ENCODE peak calls at places on chromosomes 1 and 21, in six cellular contexts. Y, P, Z, H, I and F are unnamed samples.
A peak's percentile ranks its signal among the peaks of the same experiment; 100 is the strongest.

GRCh38 chr1:100265562-100265930 is 470 bp upstream of the RTCA start:
- DNase-seq in Y (no peak), P (no peak), Z (no peak), H (no peak), I (no peak), F (no peak)

GRCh38 chr21:14581902-14582457 is 35.9 kb upstream of the SAMSN1 start:
- DNase-seq in Y (peak; percentile 15), P (no peak), Z (no peak), H (no peak), I (no peak), F (no peak)

GRCh38 chr1:247104965-247105364 is 809 bp upstream of the ZNF669 start:
- DNase-seq in Y (no peak), P (no peak), Z (no peak), H (no peak), I (no peak), F (no peak)

GRCh38 chr1:28370220-28371010 is 875 bp downstream of the PHACTR4 start:
- DNase-seq in Y (peak; percentile 10), P (no peak), Z (peak; percentile 45), H (peak; percentile 16), I (peak; percentile 9), F (no peak)

GRCh38 chr1:168520052-168520751 is 23.6 kb downstream of the XCL2 start:
- DNase-seq in Y (no peak), P (no peak), Z (peak; percentile 69), H (no peak), I (no peak), F (no peak)

GRCh38 chr1:157369808-157370521 is 182.3 kb downstream of the FCRL5 start:
- DNase-seq in Y (peak; percentile 32), P (no peak), Z (peak; percentile 38), H (no peak), I (no peak), F (no peak)

GRCh38 chr21:33059319-33059894 is 10.5 kb upstream of the OLIG1 start:
- DNase-seq in Y (no peak), P (no peak), Z (no peak), H (no peak), I (no peak), F (no peak)

GRCh38 chr1:58325797-58326196 is 220.7 kb downstream of the OMA1 start:
- DNase-seq in Y (no peak), P (no peak), Z (no peak), H (no peak), I (no peak), F (peak; percentile 30)

GRCh38 chr1:33692216-33693188 is 171.4 kb upstream of the HMGB4 start:
- DNase-seq in Y (no peak), P (no peak), Z (no peak), H (no peak), I (no peak), F (no peak)

GRCh38 chr1:34984435-34985062 is 598 bp downstream of the TMEM35B start:
- DNase-seq in Y (peak; percentile 6), P (no peak), Z (no peak), H (peak; percentile 43), I (no peak), F (no peak)

GRCh38 chr1:55536466-55536865 is 321.3 kb upstream of the USP24 start:
- DNase-seq in Y (no peak), P (no peak), Z (no peak), H (no peak), I (no peak), F (no peak)

GRCh38 chr1:181583598-181583997 is 100.3 kb downstream of the CACNA1E start:
- DNase-seq in Y (no peak), P (no peak), Z (no peak), H (no peak), I (no peak), F (no peak)

GRCh38 chr1:55646181-55646580 is 431.0 kb upstream of the USP24 start:
- DNase-seq in Y (no peak), P (no peak), Z (no peak), H (no peak), I (no peak), F (no peak)

GRCh38 chr1:119964673-119965363 is 68.5 kb upstream of the ADAM30 start:
- DNase-seq in Y (no peak), P (no peak), Z (no peak), H (peak; percentile 36), I (no peak), F (no peak)

GRCh38 chr1:197210426-197210825 is 57.6 kb upstream of the CRB1 start:
- DNase-seq in Y (no peak), P (no peak), Z (no peak), H (no peak), I (no peak), F (no peak)

GRCh38 chr1:85407978-85408377 is 57.0 kb downstream of the DDAH1 start:
- DNase-seq in Y (no peak), P (no peak), Z (no peak), H (no peak), I (no peak), F (no peak)

GRCh38 chr1:1098656-1099425 is 17.0 kb downstream of the C1orf159 start:
- DNase-seq in Y (peak; percentile 47), P (no peak), Z (no peak), H (no peak), I (no peak), F (no peak)

GRCh38 chr21:34636961-34637360 is 22.0 kb upstream of the RCAN1 start:
- DNase-seq in Y (no peak), P (no peak), Z (no peak), H (no peak), I (no peak), F (no peak)

GRCh38 chr1:195520757-195521156 is 1087.5 kb downstream of the KCNT2 start:
- DNase-seq in Y (no peak), P (no peak), Z (no peak), H (no peak), I (no peak), F (no peak)

GRCh38 chr1:20891091-20891490 is 104.0 kb upstream of the HP1BP3 start:
- DNase-seq in Y (no peak), P (no peak), Z (no peak), H (no peak), I (no peak), F (no peak)

GRCh38 chr1:171420810-171421209 is 64.5 kb upstream of the PRRC2C start:
- DNase-seq in Y (peak; percentile 21), P (no peak), Z (no peak), H (no peak), I (no peak), F (no peak)

GRCh38 chr1:25033828-25034451 is 103.9 kb upstream of the RUNX3 start:
- DNase-seq in Y (no peak), P (no peak), Z (peak; percentile 60), H (peak; percentile 49), I (no peak), F (no peak)

GRCh38 chr1:118335372-118335771 is 150.3 kb upstream of the SPAG17 start:
- DNase-seq in Y (no peak), P (no peak), Z (no peak), H (no peak), I (no peak), F (no peak)

GRCh38 chr1:36390411-36390810 is 4.7 kb upstream of the STK40 start:
- DNase-seq in Y (no peak), P (no peak), Z (no peak), H (no peak), I (no peak), F (no peak)

GRCh38 chr1:119659628-119660027 is 11.6 kb upstream of the ZNF697 start:
- DNase-seq in Y (no peak), P (no peak), Z (no peak), H (peak; percentile 50), I (no peak), F (no peak)

GRCh38 chr1:99146129-99146848 is 118.0 kb upstream of the PLPPR4 start:
- DNase-seq in Y (no peak), P (no peak), Z (no peak), H (no peak), I (no peak), F (no peak)

GRCh38 chr21:25039461-25040380 is 567.6 kb downstream of the MRPL39 start:
- DNase-seq in Y (no peak), P (no peak), Z (no peak), H (no peak), I (no peak), F (no peak)

GRCh38 chr21:33618407-33618806 is 23.1 kb downstream of the CRYZL1 start:
- DNase-seq in Y (no peak), P (no peak), Z (no peak), H (no peak), I (no peak), F (no peak)

GRCh38 chr1:93629101-93630059 is 52.3 kb downstream of the BCAR3 start:
- DNase-seq in Y (peak; percentile 65), P (no peak), Z (peak; percentile 42), H (peak; percentile 56), I (peak; percentile 29), F (peak; percentile 38)

GRCh38 chr1:231334079-231334666 is 3.5 kb downstream of the EXOC8 start:
- DNase-seq in Y (no peak), P (no peak), Z (no peak), H (no peak), I (no peak), F (no peak)

GRCh38 chr1:39177641-39178040 is 26.9 kb upstream of the MACF1 start:
- DNase-seq in Y (no peak), P (no peak), Z (no peak), H (no peak), I (no peak), F (no peak)

GRCh38 chr1:233512538-233512937 is 101.4 kb upstream of the KCNK1 start:
- DNase-seq in Y (no peak), P (no peak), Z (no peak), H (no peak), I (no peak), F (no peak)